ENCODE peak calls at places on chromosomes 5 and 9, in ten cellular contexts. U, B, M, Y, C, L, G, D, V and J are unnamed samples. For H3K4me1 and H3K36me3, the result is how much of the 10 kb centered on the place peaks cover.

GRCh38 chr5:141637266-141637692 is 482 bp downstream of the RELL2 start:
- DNase-seq in U (peak), B (peak), M (no peak), Y (no peak), C (no peak), L (no peak), G (no peak), D (peak), V (peak), J (peak)

GRCh38 chr9:135216666-135217431 is 129.4 kb downstream of the OLFM1 start:
- DNase-seq in U (no peak), B (no peak), M (no peak), Y (no peak), C (no peak), L (no peak), G (peak), D (peak), V (no peak), J (peak)

GRCh38 chr5:124790895-124791732 is 44.7 kb upstream of the ZNF608 start:
- DNase-seq in U (peak), B (no peak), M (peak), Y (no peak), C (peak), L (no peak), G (no peak), D (no peak), V (no peak), J (peak)

GRCh38 chr5:68171101-68171558 is 44.4 kb upstream of the PIK3R1 start:
- DNase-seq in U (peak), B (no peak), M (peak), Y (no peak), C (no peak), L (no peak), G (no peak), D (peak), V (no peak), J (no peak)

GRCh38 chr9:28032178-28032532 is 458.9 kb upstream of the C9orf72 start:
- DNase-seq in U (no peak), B (no peak), M (no peak), Y (no peak), C (no peak), L (no peak), G (no peak), D (no peak), V (no peak), J (no peak)

GRCh38 chr5:36156619-36157018 is 4.7 kb downstream of the SKP2 start:
- DNase-seq in U (no peak), B (no peak), M (peak), Y (no peak), C (no peak), L (no peak), G (no peak), D (no peak), V (no peak), J (no peak)

GRCh38 chr9:7432989-7433388 is 366.6 kb downstream of the DMAC1 start:
- DNase-seq in U (no peak), B (no peak), M (no peak), Y (no peak), C (no peak), L (no peak), G (no peak), D (no peak), V (no peak), J (no peak)

GRCh38 chr5:105929865-105930264 is 1740.9 kb downstream of the EFNA5 start:
- DNase-seq in U (no peak), B (no peak), M (no peak), Y (no peak), C (no peak), L (no peak), G (no peak), D (no peak), V (no peak), J (no peak)

GRCh38 chr5:52922384-52922783 is 66.8 kb upstream of the ITGA2 start:
- DNase-seq in U (no peak), B (peak), M (peak), Y (peak), C (peak), L (no peak), G (peak), D (no peak), V (no peak), J (no peak)

GRCh38 chr9:93133641-93134017 is 422 bp downstream of the NINJ1 start:
- DNase-seq in U (peak), B (peak), M (peak), Y (no peak), C (peak), L (no peak), G (no peak), D (peak), V (peak), J (peak)

GRCh38 chr5:116476903-116477537 is 97.6 kb downstream of the SEMA6A start:
- DNase-seq in U (no peak), B (no peak), M (no peak), Y (no peak), C (peak), L (no peak), G (no peak), D (no peak), V (no peak), J (no peak)

DNA sequence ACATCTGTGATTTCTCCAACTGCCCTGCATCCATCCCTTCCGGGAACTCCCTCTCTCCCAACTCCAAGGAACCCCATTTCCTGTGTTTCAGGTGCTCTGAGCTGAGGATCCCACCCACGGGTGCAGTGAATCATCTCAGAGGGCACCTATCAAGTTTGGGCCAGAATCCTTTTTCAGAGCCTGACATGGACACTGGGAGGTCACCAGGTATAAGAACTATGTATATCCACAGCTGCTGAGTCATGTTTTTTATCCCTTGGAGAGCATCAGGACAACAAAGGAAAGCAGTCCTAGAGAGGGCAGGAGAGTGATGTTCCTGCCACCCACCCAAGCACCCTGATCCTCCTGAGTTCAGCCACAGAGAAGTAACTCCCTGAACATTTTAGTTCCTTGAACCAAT is 3.8 kb downstream of the MED27 start:
- DNase-seq in U (no peak), B (no peak), M (no peak), Y (no peak), C (no peak), L (no peak), G (no peak), D (no peak), V (no peak), J (no peak)
- H3K4me1 ChIP-seq in U (under half), B (under half), M (under half), Y (under half), C (under half), L (under half), G (under half), D (under half), V (under half), J (under half)

GRCh38 chr9:124359841-124360240 is 55.4 kb downstream of the PSMB7 start:
- DNase-seq in U (no peak), B (no peak), M (no peak), Y (no peak), C (no peak), L (no peak), G (no peak), D (no peak), V (no peak), J (no peak)

GRCh38 chr9:124360277-124360676 is 55.0 kb downstream of the PSMB7 start:
- DNase-seq in U (no peak), B (peak), M (no peak), Y (no peak), C (no peak), L (no peak), G (no peak), D (no peak), V (no peak), J (no peak)

GRCh38 chr9:124358617-124359016 is 56.6 kb downstream of the PSMB7 start:
- DNase-seq in U (no peak), B (no peak), M (no peak), Y (no peak), C (no peak), L (no peak), G (no peak), D (no peak), V (no peak), J (no peak)

GRCh38 chr9:124357591-124358361 is 57.5 kb downstream of the PSMB7 start:
- DNase-seq in U (no peak), B (peak), M (no peak), Y (no peak), C (no peak), L (no peak), G (no peak), D (no peak), V (no peak), J (no peak)

GRCh38 chr9:124359426-124359825 is 55.8 kb downstream of the PSMB7 start:
- DNase-seq in U (no peak), B (no peak), M (no peak), Y (no peak), C (no peak), L (no peak), G (no peak), D (no peak), V (no peak), J (no peak)
- H3K36me3 ChIP-seq in U (under half), B (under half), M (under half), Y (under half), C (under half), L (under half), G (under half), D (under half), V (under half), J (under half)

DNA sequence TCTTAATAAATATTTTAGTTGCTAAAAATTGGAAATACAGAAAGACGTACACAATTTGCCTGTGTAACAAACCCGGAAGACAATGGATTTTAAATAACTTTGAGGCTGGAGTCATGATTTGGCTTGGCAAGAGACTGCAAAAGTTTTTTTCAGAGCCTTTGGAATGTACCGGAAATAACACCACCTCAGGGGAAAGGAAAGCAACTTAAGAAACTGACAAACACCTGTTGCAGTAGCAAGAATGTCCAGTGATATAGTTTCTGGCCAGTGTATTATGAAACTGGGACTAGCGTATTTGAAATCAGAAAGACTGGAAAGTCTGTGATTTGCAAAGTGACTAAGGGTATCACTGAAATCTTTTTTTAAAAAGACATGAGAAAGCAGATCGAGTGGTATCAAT is 848 bp downstream of the MUSK start:
- DNase-seq in U (no peak), B (no peak), M (no peak), Y (no peak), C (no peak), L (no peak), G (no peak), D (no peak), V (no peak), J (no peak)
- H3K4me3 ChIP-seq in U (no peak), B (no peak), M (no peak), Y (no peak), C (no peak), L (no peak), G (no peak), D (peak), V (no peak), J (no peak)

DNA sequence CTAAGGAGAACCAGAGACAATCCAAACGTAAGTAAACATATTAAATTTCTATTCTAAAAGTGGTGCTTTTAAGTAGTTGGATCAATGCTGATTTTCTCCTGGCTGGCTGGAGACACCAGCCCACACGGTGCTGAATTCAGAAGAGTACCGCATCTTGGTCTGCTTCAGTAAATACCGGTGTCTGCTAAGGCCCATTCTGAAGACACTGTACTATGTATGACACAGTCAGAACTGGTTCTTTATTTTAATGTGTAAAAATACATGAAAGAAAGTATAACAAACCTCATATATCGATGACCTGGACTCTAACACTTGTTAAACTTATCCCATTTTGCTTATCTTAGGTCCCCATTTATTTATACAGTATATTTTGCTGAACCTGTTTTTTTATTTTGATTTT is 32.8 kb downstream of the RAPGEF1 start:
- DNase-seq in U (no peak), B (no peak), M (no peak), Y (no peak), C (no peak), L (no peak), G (no peak), D (no peak), V (no peak), J (no peak)
- H3K4me1 ChIP-seq in U (half or more), B (half or more), M (under half), Y (under half), C (under half), L (half or more), G (half or more), D (half or more), V (half or more), J (under half)

GRCh38 chr5:138011991-138012390 is 20.9 kb downstream of the FAM13B start:
- DNase-seq in U (no peak), B (no peak), M (no peak), Y (no peak), C (no peak), L (no peak), G (no peak), D (no peak), V (no peak), J (no peak)
- H3K36me3 ChIP-seq in U (under half), B (under half), M (under half), Y (under half), C (under half), L (under half), G (half or more), D (half or more), V (under half), J (under half)